ENCODE peak calls at places on chromosomes 3 and 15, in four cellular contexts. H is A549, M is HFFc6, W is astrocyte of the spinal cord. Y is an unnamed sample.

GRCh38 chr3:66449411-66449931 is 51.4 kb downstream of the LRIG1 start:
- DNase-seq in H (no peak), M (no peak), W (no peak), Y (no peak)

GRCh38 chr3:126553284-126553811 is 5.4 kb downstream of the C3orf22 start:
- DNase-seq in H (no peak), M (no peak), W (no peak), Y (peak)

GRCh38 chr15:25789206-25789605 is 73.9 kb downstream of the ATP10A start:
- DNase-seq in H (no peak), M (no peak), W (no peak), Y (no peak)

GRCh38 chr15:43883571-43883970 is 56.8 kb downstream of the WDR76 start:
- DNase-seq in H (no peak), M (no peak), W (no peak), Y (no peak)

GRCh38 chr3:12758025-12758830 is 831 bp downstream of the TMEM40 start:
- DNase-seq in H (no peak), M (peak), W (peak), Y (peak)

GRCh38 chr3:62210016-62210415 is 163.3 kb downstream of the FEZF2 start:
- DNase-seq in H (no peak), M (no peak), W (no peak), Y (no peak)

GRCh38 chr3:184563569-184563925 is 2.0 kb downstream of the EPHB3 start:
- DNase-seq in H (no peak), M (no peak), W (no peak), Y (no peak)

GRCh38 chr3:186400677-186401076 is 38.6 kb upstream of the DGKG start:
- DNase-seq in H (no peak), M (no peak), W (no peak), Y (no peak)

GRCh38 chr3:57397175-57398026 is 104.9 kb upstream of the ASB14 start:
- DNase-seq in H (peak), M (peak), W (peak), Y (peak)

GRCh38 chr3:18987862-18988447 is 160.4 kb upstream of the KCNH8 start:
- DNase-seq in H (no peak), M (no peak), W (no peak), Y (no peak)

GRCh38 chr15:91789136-91789535 is 64.4 kb upstream of the SLCO3A1 start:
- DNase-seq in H (no peak), M (no peak), W (no peak), Y (no peak)

GRCh38 chr3:172174396-172175253 is 135.2 kb downstream of the FNDC3B start:
- DNase-seq in H (no peak), M (no peak), W (no peak), Y (no peak)

GRCh38 chr15:56832125-56832524 is 86.3 kb upstream of the TCF12 start:
- DNase-seq in H (no peak), M (no peak), W (peak), Y (no peak)

GRCh38 chr3:27976933-27977332 is 254.8 kb upstream of the EOMES start:
- DNase-seq in H (no peak), M (no peak), W (no peak), Y (no peak)

DNA sequence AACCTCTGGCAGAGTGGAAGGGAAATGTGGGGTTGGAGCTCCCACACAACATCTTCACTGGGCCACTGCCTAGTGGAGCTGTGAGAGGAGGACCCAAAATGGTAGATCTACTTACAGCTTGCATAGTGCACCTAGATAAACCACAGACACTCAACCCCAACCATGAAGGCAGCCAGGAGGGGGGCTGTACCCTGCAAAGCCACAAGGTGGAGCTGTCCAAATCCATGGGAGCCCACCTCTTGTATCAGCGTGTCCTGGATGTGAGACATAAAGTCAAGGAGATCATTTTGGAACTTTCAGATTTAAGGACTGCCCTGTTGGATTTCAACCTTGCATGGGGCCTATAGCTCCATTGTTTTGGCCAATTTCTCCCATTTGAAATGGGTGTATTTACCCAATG is 20.9 kb downstream of the TP63 start:
- DNase-seq in H (no peak), M (no peak), W (no peak), Y (no peak)
- TF ChIP-seq CTCF in H (no peak), M (peak), W (peak), Y (peak)

GRCh38 chr3:117255736-117256135 is 546.2 kb downstream of the TUSC7 start:
- DNase-seq in H (no peak), M (no peak), W (no peak), Y (no peak)

GRCh38 chr3:117252651-117253050 is 543.1 kb downstream of the TUSC7 start:
- DNase-seq in H (no peak), M (no peak), W (no peak), Y (no peak)

GRCh38 chr3:117252208-117252607 is 542.6 kb downstream of the TUSC7 start:
- DNase-seq in H (peak), M (no peak), W (peak), Y (no peak)

GRCh38 chr3:117254990-117255389 is 545.4 kb downstream of the TUSC7 start:
- DNase-seq in H (no peak), M (no peak), W (no peak), Y (no peak)
- TF ChIP-seq CTCF in H (no peak), M (no peak), W (no peak), Y (no peak)

GRCh38 chr3:136351905-136352304 is 101.8 kb downstream of the PCCB start:
- DNase-seq in H (no peak), M (no peak), W (no peak), Y (no peak)
- TF ChIP-seq CTCF in H (no peak), M (peak), W (no peak), Y (no peak)

GRCh38 chr3:4977889-4978258 is 1.4 kb upstream of the BHLHE40 start:
- DNase-seq in H (no peak), M (no peak), W (no peak), Y (no peak)
- TF ChIP-seq CTCF in H (no peak), M (peak), W (no peak), Y (no peak)

DNA sequence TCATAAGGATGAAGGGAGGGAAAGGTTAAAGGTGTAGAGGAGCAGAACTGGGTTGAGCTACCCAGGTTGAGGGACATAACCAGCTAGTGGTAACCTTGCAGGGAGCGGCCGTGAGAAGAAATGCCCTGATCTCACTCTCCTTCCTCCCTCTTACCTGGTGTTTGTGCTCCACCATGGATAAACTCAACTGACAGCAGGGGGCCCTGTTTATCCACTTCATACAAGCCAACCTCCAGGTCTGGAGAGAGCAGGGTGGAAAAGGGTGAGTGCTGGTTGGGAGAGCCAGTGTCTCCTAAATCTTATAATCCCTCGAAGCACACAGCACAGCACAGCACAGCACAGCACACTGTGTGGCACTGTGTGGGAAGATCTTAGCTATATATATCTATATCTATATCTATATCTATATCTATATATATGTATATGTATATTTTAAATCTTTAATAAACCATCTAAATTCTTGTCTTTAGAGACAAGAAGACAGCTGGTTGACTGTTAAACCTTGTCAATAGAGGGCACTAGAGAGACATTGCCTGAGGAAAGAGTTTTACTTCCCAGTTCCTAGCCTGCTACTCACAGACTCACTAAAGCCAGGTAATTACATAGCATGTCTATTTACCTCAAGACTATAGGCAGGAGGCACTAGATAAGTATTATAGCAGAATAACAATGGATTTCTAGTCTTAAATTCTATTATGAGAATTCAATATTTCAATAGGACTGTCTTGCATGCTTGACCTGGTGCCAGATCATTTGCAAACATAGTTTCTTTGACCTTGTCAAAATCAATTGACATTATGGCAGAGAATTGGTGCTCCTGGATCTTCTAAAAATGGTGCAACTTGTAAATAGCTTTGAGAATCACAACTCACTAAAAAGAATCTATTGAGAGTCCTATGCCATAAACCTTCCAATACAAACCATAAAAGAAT is 21.7 kb upstream of the FMN1 start:
- DNase-seq in H (no peak), M (peak), W (no peak), Y (peak)
- TF ChIP-seq CTCF in H (peak), M (peak), W (peak), Y (peak)

GRCh38 chr3:169149349-169149890 is 514.1 kb downstream of the MECOM start:
- DNase-seq in H (peak), M (peak), W (peak), Y (peak)
- TF ChIP-seq CTCF in H (peak), M (peak), W (peak), Y (peak)

GRCh38 chr15:31207246-31207645 is 105.7 kb upstream of the TRPM1 start:
- DNase-seq in H (no peak), M (no peak), W (no peak), Y (no peak)

GRCh38 chr15:31202953-31203352 is 101.4 kb upstream of the TRPM1 start:
- DNase-seq in H (no peak), M (no peak), W (no peak), Y (no peak)

GRCh38 chr15:31203999-31204398 is 102.5 kb upstream of the TRPM1 start:
- DNase-seq in H (no peak), M (no peak), W (no peak), Y (no peak)

GRCh38 chr15:31208804-31209203 is 107.3 kb upstream of the TRPM1 start:
- DNase-seq in H (no peak), M (no peak), W (no peak), Y (no peak)

GRCh38 chr15:31206386-31207174 is 105.1 kb upstream of the TRPM1 start:
- DNase-seq in H (no peak), M (no peak), W (no peak), Y (no peak)
- TF ChIP-seq CTCF in H (peak), M (no peak), W (no peak), Y (no peak)

GRCh38 chr3:122414391-122414790 is 1.5 kb downstream of the WDR5B start:
- DNase-seq in H (no peak), M (no peak), W (no peak), Y (no peak)

GRCh38 chr3:122415104-122415744 is 638 bp downstream of the WDR5B start:
- DNase-seq in H (peak), M (peak), W (peak), Y (peak)

GRCh38 chr3:122416966-122417365 is 1.1 kb upstream of the WDR5B start:
- DNase-seq in H (no peak), M (no peak), W (peak), Y (no peak)

GRCh38 chr3:122421101-122421500 is 5.2 kb upstream of the WDR5B start:
- DNase-seq in H (no peak), M (no peak), W (no peak), Y (no peak)

GRCh38 chr3:122415762-122416654 is at the start of gene WDR5B:
- DNase-seq in H (peak), M (peak), W (peak), Y (peak)
- TF ChIP-seq CTCF in H (no peak), M (peak), W (no peak), Y (no peak)